ENCODE peak calls at places on chromosomes 13 and 19, in ten cellular contexts. J is memory B cell; Q is NCI-H774; W is stromal cell of bone marrow; T is HT1080; I is NCI-H2081; G is HEK293T; C is activated CD4-positive, alpha-beta T cell treated with anti-CD3 and anti-CD28 coated beads for 48 hours; N is iris pigment epithelial cell; D is AG04450. K is an unnamed sample.

GRCh38 chr19:35155441-35155840 is 906 bp downstream of the FXYD5 start:
- DNase-seq in J (no peak), Q (no peak), W (no peak), T (no peak), I (no peak), G (no peak), C (peak; percentile 60), N (no peak), D (no peak), K (no peak)

GRCh38 chr13:110319774-110320509 is 12.9 kb downstream of the COL4A2 start:
- DNase-seq in J (no peak), Q (peak; percentile 43), W (no peak), T (peak; percentile 97), I (no peak), G (no peak), C (peak; percentile 60), N (peak; percentile 85), D (no peak), K (no peak)

GRCh38 chr19:55166530-55167268 is at the start of gene DNAAF3:
- DNase-seq in J (no peak), Q (peak; percentile 95), W (peak; percentile 97), T (peak; percentile 93), I (peak; percentile 95), G (peak; percentile 98), C (peak; percentile 93), N (peak; percentile 98), D (peak; percentile 90), K (peak; percentile 94)

GRCh38 chr13:92260363-92260762 is 861.9 kb downstream of the GPC5 start:
- DNase-seq in J (no peak), Q (no peak), W (no peak), T (peak; percentile 24), I (no peak), G (no peak), C (no peak), N (no peak), D (no peak), K (no peak)

GRCh38 chr13:113845055-113845454 is 18.8 kb downstream of the GAS6 start:
- DNase-seq in J (no peak), Q (no peak), W (no peak), T (no peak), I (no peak), G (no peak), C (no peak), N (no peak), D (no peak), K (no peak)

GRCh38 chr19:45154064-45154827 is 6.5 kb downstream of the NKPD1 start:
- DNase-seq in J (no peak), Q (no peak), W (no peak), T (peak; percentile 90), I (no peak), G (peak; percentile 38), C (peak; percentile 42), N (peak; percentile 96), D (no peak), K (no peak)

GRCh38 chr13:45737571-45738002 is 35.5 kb downstream of the CBY2 start:
- DNase-seq in J (no peak), Q (no peak), W (no peak), T (peak; percentile 30), I (no peak), G (peak; percentile 23), C (peak; percentile 53), N (no peak), D (no peak), K (no peak)

GRCh38 chr13:114148521-114148855 is 16.1 kb upstream of the RASA3 start:
- DNase-seq in J (peak; percentile 53), Q (peak; percentile 94), W (no peak), T (no peak), I (no peak), G (no peak), C (peak; percentile 85), N (no peak), D (no peak), K (peak; percentile 20)

GRCh38 chr19:18980432-18981020 is 39.5 kb upstream of the HOMER3 start:
- DNase-seq in J (no peak), Q (no peak), W (no peak), T (no peak), I (no peak), G (no peak), C (no peak), N (no peak), D (no peak), K (no peak)

GRCh38 chr13:43036386-43037220 is 13.2 kb downstream of the DNAJC15 start:
- DNase-seq in J (no peak), Q (no peak), W (no peak), T (no peak), I (no peak), G (no peak), C (no peak), N (no peak), D (no peak), K (no peak)

GRCh38 chr19:12953456-12954149 is 3.4 kb downstream of the GADD45GIP1 start:
- DNase-seq in J (no peak), Q (no peak), W (no peak), T (no peak), I (no peak), G (no peak), C (no peak), N (no peak), D (no peak), K (no peak)

K was measured in DMS153.